ENCODE peak calls at places on chromosomes 12 and 14, in five cellular contexts. H is HepG2, F is K562, U is GM12878, R is H1. B is an unnamed sample.

GRCh38 chr12:93698307-93699092 is 21.3 kb downstream of the CRADD start:
- DNase-seq in H (peak; percentile 66), F (no peak), U (no peak), R (no peak), B (no peak)

GRCh38 chr12:123043536-123044001 is 63.1 kb downstream of the ARL6IP4 start:
- DNase-seq in H (peak; percentile 60), F (peak; percentile 57), U (no peak), R (peak; percentile 27), B (peak; percentile 44)

GRCh38 chr14:74265312-74265965 is 26.2 kb downstream of the VSX2 start:
- DNase-seq in H (no peak), F (no peak), U (no peak), R (no peak), B (no peak)

GRCh38 chr14:96978525-96979272 is 181.5 kb downstream of the VRK1 start:
- DNase-seq in H (no peak), F (no peak), U (no peak), R (no peak), B (no peak)

GRCh38 chr14:57461777-57462320 is 31.8 kb downstream of the CCDC198 start:
- DNase-seq in H (no peak), F (no peak), U (no peak), R (no peak), B (no peak)

GRCh38 chr12:68631177-68631576 is 20.5 kb downstream of the RAP1B start:
- DNase-seq in H (no peak), F (no peak), U (no peak), R (no peak), B (no peak)

GRCh38 chr14:33509927-33510535 is 440.8 kb downstream of the EGLN3 start:
- DNase-seq in H (no peak), F (no peak), U (no peak), R (no peak), B (no peak)

GRCh38 chr12:123942911-123943648 is 29.6 kb downstream of the CCDC92 start:
- DNase-seq in H (no peak), F (no peak), U (no peak), R (no peak), B (no peak)

GRCh38 chr12:24256636-24257150 is 307.2 kb upstream of the SOX5 start:
- DNase-seq in H (no peak), F (no peak), U (no peak), R (no peak), B (no peak)

GRCh38 chr12:92393504-92393903 is 247.9 kb upstream of the BTG1 start:
- DNase-seq in H (no peak), F (peak; percentile 61), U (no peak), R (no peak), B (no peak)

GRCh38 chr14:39768579-39768978 is 336.3 kb upstream of the FBXO33 start:
- DNase-seq in H (no peak), F (no peak), U (peak; percentile 17), R (no peak), B (no peak)

GRCh38 chr14:37720131-37720530 is 124.7 kb downstream of the TTC6 start:
- DNase-seq in H (no peak), F (no peak), U (no peak), R (no peak), B (no peak)

GRCh38 chr12:46049665-46050064 is 59.3 kb upstream of the SCAF11 start:
- DNase-seq in H (no peak), F (no peak), U (no peak), R (no peak), B (no peak)

GRCh38 chr12:65313704-65314317 is 35.3 kb downstream of the MSRB3 start:
- DNase-seq in H (peak; percentile 28), F (peak; percentile 3), U (no peak), R (no peak), B (peak; percentile 33)

GRCh38 chr12:124698211-124698997 is 131.0 kb upstream of the NCOR2 start:
- DNase-seq in H (no peak), F (no peak), U (no peak), R (no peak), B (no peak)

GRCh38 chr12:7995266-7995963 is 37.1 kb upstream of the FOXJ2 start:
- DNase-seq in H (peak; percentile 77), F (peak; percentile 78), U (peak; percentile 69), R (peak; percentile 38), B (peak; percentile 64)

GRCh38 chr14:62778847-62779246 is 266.4 kb downstream of the KCNH5 start:
- DNase-seq in H (no peak), F (no peak), U (no peak), R (no peak), B (no peak)

GRCh38 chr12:57726884-57727757 is 11.4 kb downstream of the AGAP2 start:
- DNase-seq in H (no peak), F (no peak), U (no peak), R (no peak), B (no peak)

GRCh38 chr12:51846911-51847829 is 1.3 kb downstream of the FIGNL2 start:
- DNase-seq in H (no peak), F (no peak), U (no peak), R (no peak), B (no peak)

GRCh38 chr12:117587646-117588287 is 226.3 kb upstream of the NOS1 start:
- DNase-seq in H (peak; percentile 15), F (peak; percentile 60), U (no peak), R (peak; percentile 36), B (peak; percentile 15)

GRCh38 chr12:57849035-57849434 is 2.5 kb upstream of the CTDSP2 start:
- DNase-seq in H (no peak), F (no peak), U (no peak), R (no peak), B (no peak)

GRCh38 chr14:93674343-93674742 is 113.9 kb downstream of the PRIMA1 start:
- DNase-seq in H (no peak), F (no peak), U (no peak), R (no peak), B (no peak)

GRCh38 chr12:2689879-2690278 is 104.9 kb upstream of the FKBP4 start:
- DNase-seq in H (no peak), F (no peak), U (no peak), R (no peak), B (no peak)

GRCh38 chr14:23557521-23557920 is 1.4 kb downstream of the THTPA start:
- DNase-seq in H (no peak), F (no peak), U (no peak), R (no peak), B (no peak)

GRCh38 chr14:104984056-104984894 is 1.3 kb upstream of the CLBA1 start:
- DNase-seq in H (no peak), F (no peak), U (no peak), R (no peak), B (no peak)

GRCh38 chr12:84607170-84607569 is 305.4 kb downstream of the SLC6A15 start:
- DNase-seq in H (no peak), F (no peak), U (no peak), R (no peak), B (no peak)

GRCh38 chr14:90288646-90289355 is 32.4 kb downstream of the PSMC1 start:
- DNase-seq in H (peak; percentile 3), F (no peak), U (no peak), R (no peak), B (no peak)

GRCh38 chr14:68656452-68656851 is 136.4 kb downstream of the ZFP36L1 start:
- DNase-seq in H (no peak), F (no peak), U (no peak), R (no peak), B (no peak)
- TF ChIP-seq CEBPB in H (no peak), F (no peak), U (no peak), R (no peak), B (no peak)

GRCh38 chr12:4282892-4283511 is 9.4 kb downstream of the CCND2 start:
- DNase-seq in H (no peak), F (no peak), U (no peak), R (no peak), B (no peak)

GRCh38 chr12:4286228-4286627 is 12.7 kb downstream of the CCND2 start:
- DNase-seq in H (no peak), F (no peak), U (no peak), R (no peak), B (no peak)

GRCh38 chr12:4283512-4284255 is 10.1 kb downstream of the CCND2 start:
- DNase-seq in H (no peak), F (no peak), U (no peak), R (no peak), B (no peak)

GRCh38 chr12:4285070-4285469 is 11.5 kb downstream of the CCND2 start:
- DNase-seq in H (no peak), F (no peak), U (no peak), R (no peak), B (no peak)

DNA sequence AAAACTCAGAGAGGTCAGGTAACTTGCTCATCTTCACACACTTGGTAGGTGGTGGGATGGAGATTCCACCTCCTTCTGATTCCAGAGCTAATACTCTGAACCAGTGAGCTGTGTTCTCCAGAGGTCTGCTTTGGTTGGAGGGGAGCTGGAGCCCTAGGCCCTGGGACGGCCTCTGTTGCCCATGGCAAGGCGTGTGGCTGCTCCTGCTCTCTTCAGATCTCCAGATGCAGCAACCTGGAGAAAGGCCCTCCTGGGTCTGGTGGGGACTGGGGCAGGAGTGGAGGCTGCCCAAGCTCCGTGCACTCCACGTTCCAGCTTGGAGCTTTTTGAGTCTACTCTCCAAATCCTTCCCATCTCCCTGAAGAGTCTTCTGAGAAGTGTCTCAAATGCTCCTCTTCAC is 10.7 kb downstream of the CCND2 start:
- DNase-seq in H (no peak), F (no peak), U (no peak), R (no peak), B (no peak)
- TF ChIP-seq SIN3A in H (no peak), F (no peak), U (no peak), R (no peak), B (no peak)

GRCh38 chr14:64644629-64645028 is 59.6 kb upstream of the PLEKHG3 start:
- DNase-seq in H (no peak), F (no peak), U (no peak), R (no peak), B (no peak)

GRCh38 chr14:64643709-64644108 is 60.5 kb upstream of the PLEKHG3 start:
- DNase-seq in H (no peak), F (no peak), U (no peak), R (no peak), B (no peak)

GRCh38 chr14:64645220-64645891 is 58.9 kb upstream of the PLEKHG3 start:
- DNase-seq in H (peak; percentile 24), F (no peak), U (no peak), R (peak; percentile 81), B (no peak)

GRCh38 chr14:64649383-64649998 is 54.7 kb upstream of the PLEKHG3 start:
- DNase-seq in H (no peak), F (no peak), U (no peak), R (no peak), B (no peak)

GRCh38 chr14:64646103-64646502 is 58.1 kb upstream of the PLEKHG3 start:
- DNase-seq in H (no peak), F (no peak), U (no peak), R (no peak), B (no peak)
- TF ChIP-seq CEBPB in H (peak; percentile 67), F (no peak), U (no peak), R (no peak), B (no peak)

DNA sequence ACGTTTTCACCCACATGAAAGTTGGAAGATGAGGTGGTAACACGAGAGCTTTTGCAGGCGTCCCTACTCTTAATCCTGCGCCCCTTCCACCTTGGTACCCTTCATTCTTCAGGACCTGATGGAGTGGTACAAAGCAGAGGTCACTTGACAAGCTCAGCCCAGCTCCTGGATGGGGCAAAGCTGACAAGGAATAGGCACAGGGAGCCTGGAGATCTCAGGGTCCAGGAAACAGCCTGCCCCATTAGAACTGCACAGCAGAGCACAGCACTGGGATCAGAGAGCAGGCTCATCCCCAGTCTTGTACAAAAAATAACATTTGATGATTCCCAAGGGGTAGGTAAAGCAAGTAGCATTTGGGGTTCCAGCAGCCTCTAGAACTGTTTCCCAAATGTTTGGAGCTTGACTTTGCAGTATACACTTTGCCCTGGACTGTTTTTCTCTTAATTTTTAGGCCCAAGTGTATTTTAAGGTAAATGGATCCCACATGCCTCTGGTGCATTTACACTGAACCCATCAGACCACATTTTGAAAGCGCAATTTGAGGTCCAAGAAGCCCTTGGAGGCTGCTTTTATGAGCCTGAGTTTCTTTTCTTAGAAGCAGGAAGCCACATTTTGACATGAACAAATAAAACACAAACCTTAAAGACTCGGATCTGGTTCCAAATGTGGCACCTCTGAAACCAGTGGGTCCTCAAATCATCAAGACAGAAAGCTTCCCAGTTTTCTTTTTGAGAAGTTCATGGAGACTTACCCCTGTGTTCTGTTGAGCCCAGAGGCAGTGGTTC is 633 bp downstream of the TC2N start:
- DNase-seq in H (no peak), F (no peak), U (no peak), R (no peak), B (no peak)
- TF ChIP-seq SIN3A in H (no peak), F (no peak), U (no peak), R (no peak), B (no peak)